ENCODE peak calls at places on chromosomes 2 and 18, in eight cellular contexts. V, B, N, E, S, W, Y and H are unnamed samples.

GRCh38 chr2:38620282-38620977 is 17.7 kb upstream of the HNRNPLL start:
- DNase-seq in Y (no peak), V (no peak), E (peak; percentile 66), B (no peak), S (no peak), W (peak; percentile 64), N (no peak), H (peak; percentile 60)

GRCh38 chr2:133497261-133497893 is 70.9 kb downstream of the NCKAP5 start:
- DNase-seq in V (no peak), W (no peak), B (no peak), Y (no peak), S (peak; percentile 88), N (no peak), E (peak; percentile 12), H (peak; percentile 21)

GRCh38 chr2:127219716-127220090 is 396 bp downstream of the CYP27C1 start:
- DNase-seq in W (peak; percentile 29), S (peak; percentile 78), E (no peak), Y (no peak), V (no peak), B (no peak), N (no peak), H (no peak)

GRCh38 chr2:207251573-207252192 is 85.9 kb upstream of the KLF7 start:
- DNase-seq in V (no peak), Y (no peak), S (no peak), B (no peak), N (no peak), E (no peak), W (peak; percentile 40), H (no peak)

GRCh38 chr2:157302492-157303099 is 23.0 kb downstream of the ERMN start:
- DNase-seq in Y (no peak), V (no peak), S (peak; percentile 82), N (peak; percentile 63), E (peak; percentile 45), B (no peak), W (peak; percentile 76), H (peak; percentile 50)

GRCh38 chr18:59971871-59972270 is 72.1 kb downstream of the PMAIP1 start:
- DNase-seq in B (no peak), E (no peak), Y (no peak), V (no peak), W (no peak), S (no peak), N (no peak), H (no peak)

GRCh38 chr2:200592414-200593075 is 6.7 kb downstream of the AOX1 start:
- DNase-seq in Y (no peak), W (peak; percentile 58), B (no peak), E (peak; percentile 73), V (no peak), S (peak; percentile 9), N (no peak), H (no peak)

GRCh38 chr2:39513641-39514094 is 76.6 kb upstream of the MAP4K3 start:
- DNase-seq in B (peak; percentile 68), V (no peak), Y (peak; percentile 33), N (no peak), S (peak; percentile 29), W (peak; percentile 97), E (peak; percentile 95), H (peak; percentile 93)

GRCh38 chr18:75714766-75715165 is 287.3 kb upstream of the SMIM21 start:
- DNase-seq in B (no peak), Y (no peak), N (no peak), V (no peak), S (no peak), E (no peak), W (no peak), H (no peak)

GRCh38 chr2:44189104-44189503 is 20.4 kb downstream of the PPM1B start:
- DNase-seq in N (no peak), B (no peak), E (no peak), V (no peak), S (no peak), Y (no peak), W (no peak), H (no peak)

GRCh38 chr2:67917332-67918054 is 145.3 kb downstream of the C1D start:
- DNase-seq in B (no peak), W (peak; percentile 93), S (no peak), N (no peak), E (peak; percentile 81), V (no peak), Y (no peak), H (peak; percentile 99)

GRCh38 chr2:207484444-207485391 is 45.0 kb upstream of the CREB1 start:
- DNase-seq in S (no peak), E (no peak), V (no peak), N (no peak), B (no peak), W (no peak), Y (peak; percentile 46), H (no peak)

GRCh38 chr2:181158453-181158852 is 178.0 kb downstream of the UBE2E3 start:
- DNase-seq in N (no peak), E (peak; percentile 18), W (peak; percentile 42), S (no peak), V (no peak), B (no peak), Y (no peak), H (peak; percentile 38)

GRCh38 chr2:215375467-215375830 is 60.4 kb downstream of the FN1 start:
- DNase-seq in W (no peak), V (no peak), Y (no peak), B (no peak), N (no peak), S (no peak), E (no peak), H (no peak)

GRCh38 chr2:215740071-215740470 is 273.3 kb downstream of the MREG start:
- DNase-seq in V (no peak), W (no peak), E (no peak), N (no peak), S (no peak), B (no peak), Y (no peak), H (no peak)

GRCh38 chr2:207844648-207845047 is 74.9 kb upstream of the FZD5 start:
- DNase-seq in Y (no peak), S (no peak), W (no peak), E (no peak), B (no peak), V (no peak), N (no peak), H (no peak)

GRCh38 chr2:68837164-68837860 is 33.9 kb downstream of the BMP10 start:
- DNase-seq in B (peak; percentile 74), N (peak; percentile 80), W (peak; percentile 24), Y (peak; percentile 47), S (peak; percentile 80), E (peak; percentile 61), V (peak; percentile 91), H (no peak)

GRCh38 chr2:239662413-239663120 is 261.7 kb upstream of the HDAC4 start:
- DNase-seq in V (no peak), Y (no peak), E (no peak), N (no peak), S (no peak), B (no peak), W (no peak), H (no peak)

GRCh38 chr2:237207641-237208040 is 122.0 kb downstream of the COPS8 start:
- DNase-seq in W (peak; percentile 86), Y (no peak), B (peak; percentile 78), N (no peak), E (peak; percentile 98), V (peak; percentile 62), S (no peak), H (peak; percentile 96)

GRCh38 chr18:74303936-74304335 is 11.7 kb upstream of the C18orf63 start:
- DNase-seq in S (no peak), E (no peak), B (no peak), Y (no peak), V (no peak), W (peak; percentile 69), N (no peak), H (peak; percentile 61)

GRCh38 chr2:55838653-55839052 is 84.9 kb downstream of the EFEMP1 start:
- DNase-seq in Y (no peak), N (no peak), B (no peak), E (no peak), W (no peak), S (no peak), V (no peak), H (no peak)

GRCh38 chr2:238596571-238597551 is 170.1 kb downstream of the ASB1 start:
- DNase-seq in B (peak; percentile 57), V (no peak), Y (no peak), W (peak; percentile 97), S (no peak), N (no peak), E (peak; percentile 81), H (peak; percentile 96)

GRCh38 chr2:42092084-42092996 is 44.5 kb downstream of the PKDCC start:
- DNase-seq in V (no peak), E (no peak), Y (no peak), W (peak; percentile 44), S (peak; percentile 48), N (no peak), B (no peak), H (peak; percentile 24)

DNA sequence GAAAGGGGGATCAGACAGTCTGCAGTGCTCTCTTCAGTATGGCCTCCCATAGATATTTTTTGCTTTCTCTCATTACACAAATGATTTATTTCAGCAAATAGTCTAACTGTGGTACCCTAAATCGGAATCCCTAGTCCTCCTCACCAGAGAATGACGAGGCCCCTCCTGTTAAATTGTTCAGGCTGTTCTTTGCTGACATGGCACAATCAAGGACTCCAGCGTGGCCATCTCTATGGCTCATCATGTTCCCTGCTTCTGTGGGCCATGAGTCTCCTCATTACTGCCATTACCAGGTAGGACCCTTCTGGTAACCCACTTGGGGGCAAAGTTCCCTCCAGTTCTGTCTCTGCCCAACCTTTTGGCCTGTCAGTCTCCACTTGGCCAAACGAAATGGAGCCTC is 62.2 kb downstream of the NAB1 start:
- DNase-seq in S (no peak), N (no peak), E (no peak), V (no peak), B (no peak), Y (no peak), W (no peak), H (no peak)
- TF ChIP-seq CTCF in S (no peak), N (no peak), E (no peak), V (no peak), B (no peak), Y (no peak), W (no peak), H (no peak)

GRCh38 chr2:26178746-26179436 is 6.0 kb downstream of the GAREM2 start:
- DNase-seq in B (no peak), Y (no peak), N (peak; percentile 47), E (peak; percentile 32), S (peak; percentile 73), W (peak; percentile 72), V (peak; percentile 56), H (peak; percentile 4)
- H3K4me3 ChIP-seq in B (peak overlapping the region; percentile 59), Y (peak overlapping the region; percentile 50), N (peak overlapping the region; percentile 63), E (peak overlapping the region; percentile 62), S (peak overlapping the region; percentile 62), W (peak overlapping the region; percentile 47), V (peak overlapping the region; percentile 66), H (peak overlapping the region; percentile 51)

GRCh38 chr2:66587216-66587615 is 152.3 kb downstream of the MEIS1 start:
- DNase-seq in V (no peak), N (no peak), S (peak; percentile 63), Y (no peak), E (peak; percentile 53), W (peak; percentile 38), B (no peak), H (peak; percentile 9)
- TF ChIP-seq CTCF in V (no peak), N (no peak), S (peak; percentile 62), Y (no peak), E (peak; percentile 38), W (peak; percentile 9), B (no peak), H (peak; percentile 35)

DNA sequence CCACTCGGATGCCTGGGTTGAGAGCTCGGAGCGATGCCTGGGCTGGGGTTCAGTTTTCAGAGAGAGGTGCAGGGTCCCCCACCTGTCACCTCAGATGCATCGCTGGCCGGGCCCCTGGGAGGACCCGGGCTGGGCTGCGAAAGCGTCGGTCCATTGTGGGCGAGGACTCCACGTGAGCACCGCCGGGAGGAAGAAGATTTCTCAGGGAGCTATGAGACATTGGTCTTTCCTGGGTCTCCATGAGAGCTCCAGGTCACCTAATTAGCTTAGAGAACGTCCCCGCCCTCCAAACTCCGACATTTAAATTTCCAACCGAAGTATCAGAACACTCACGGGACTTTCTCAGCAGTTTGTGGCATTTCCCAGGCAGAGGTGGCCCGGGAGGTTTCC is 2.2 kb downstream of the FBLN7 start:
- DNase-seq in Y (no peak), S (no peak), W (no peak), B (no peak), N (no peak), V (no peak), E (no peak), H (no peak)
- H3K4me3 ChIP-seq in Y (no peak overlapping the region), S (peak overlapping the region; percentile 52), W (peak overlapping the region; percentile 22), B (no peak overlapping the region), N (no peak overlapping the region), V (peak overlapping the region; percentile 35), E (no peak overlapping the region), H (peak overlapping the region; percentile 29)